ENCODE peak calls at places on chromosomes 12 and 14, in seven cellular contexts. B is NCI-H2081, G is AG04450, S is NCI-H460, Q is T-helper 9 cell, D is GM10248, J is AG08395. L is an unnamed sample.

GRCh38 chr12:64318605-64319004 is 72.0 kb downstream of the C12orf56 start:
- DNase-seq in B (no peak), G (no peak), S (peak; percentile 24), Q (no peak), D (peak; percentile 20), J (peak; percentile 7), L (no peak)

GRCh38 chr12:51055060-51055459 is 6.9 kb downstream of the LETMD1 start:
- DNase-seq in B (no peak), G (no peak), S (no peak), Q (no peak), D (no peak), J (no peak), L (no peak)

GRCh38 chr12:29301114-29301513 is 79.9 kb downstream of the ERGIC2 start:
- DNase-seq in B (no peak), G (no peak), S (no peak), Q (no peak), D (no peak), J (no peak), L (no peak)

GRCh38 chr12:69657376-69658137 is 41.5 kb downstream of the BEST3 start:
- DNase-seq in B (no peak), G (no peak), S (peak; percentile 65), Q (no peak), D (no peak), J (no peak), L (no peak)

GRCh38 chr14:54642950-54643695 is 76.2 kb downstream of the SAMD4A start:
- DNase-seq in B (no peak), G (no peak), S (no peak), Q (no peak), D (peak; percentile 24), J (no peak), L (peak; percentile 40)

GRCh38 chr12:93019240-93019910 is 90.3 kb upstream of the EEA1 start:
- DNase-seq in B (no peak), G (no peak), S (no peak), Q (no peak), D (no peak), J (no peak), L (no peak)

GRCh38 chr12:124310178-124310577 is 15.3 kb downstream of the RFLNA start:
- DNase-seq in B (no peak), G (no peak), S (no peak), Q (no peak), D (no peak), J (no peak), L (no peak)

GRCh38 chr12:121905746-121906145 is 12.6 kb upstream of the CFAP251 start:
- DNase-seq in B (no peak), G (no peak), S (peak; percentile 41), Q (no peak), D (no peak), J (no peak), L (no peak)

GRCh38 chr14:61628192-61628591 is 67.1 kb upstream of the HIF1A start:
- DNase-seq in B (no peak), G (no peak), S (no peak), Q (no peak), D (no peak), J (no peak), L (no peak)

GRCh38 chr14:104112609-104113571 is 25.5 kb upstream of the KIF26A start:
- DNase-seq in B (no peak), G (no peak), S (no peak), Q (no peak), D (no peak), J (no peak), L (no peak)

L was measured in B cell.